ENCODE peak calls at places on chromosomes 12 and 14, in four cellular contexts. One of them, this sample, is unnamed.

GRCh38 chr14:42513837-42514236 is 907.2 kb downstream of the LRFN5 start:
- DNase-seq in CD8-positive, alpha-beta T cell: no peak
- DNase-seq in astrocyte of the spinal cord: no peak
- DNase-seq in neural crest cell: no peak
- DNase-seq in this sample: no peak

GRCh38 chr12:30278401-30278800 is 417.3 kb downstream of the IPO8 start:
- DNase-seq in CD8-positive, alpha-beta T cell: no peak
- DNase-seq in astrocyte of the spinal cord: no peak
- DNase-seq in neural crest cell: no peak
- DNase-seq in this sample: no peak

GRCh38 chr14:89773151-89773550 is 181.4 kb downstream of the EFCAB11 start:
- DNase-seq in CD8-positive, alpha-beta T cell: no peak
- DNase-seq in astrocyte of the spinal cord: no peak
- DNase-seq in neural crest cell: no peak
- DNase-seq in this sample: no peak

GRCh38 chr12:131831635-131832041 is 3.4 kb downstream of the MMP17 start:
- DNase-seq in CD8-positive, alpha-beta T cell: no peak
- DNase-seq in astrocyte of the spinal cord: no peak
- DNase-seq in neural crest cell: no peak
- DNase-seq in this sample: no peak

GRCh38 chr12:90027889-90028570 is 319.4 kb upstream of the ATP2B1 start:
- DNase-seq in CD8-positive, alpha-beta T cell: no peak
- DNase-seq in astrocyte of the spinal cord: no peak
- DNase-seq in neural crest cell: no peak
- DNase-seq in this sample: no peak

GRCh38 chr14:68789798-68790655 is 2.8 kb downstream of the ZFP36L1 start:
- DNase-seq in CD8-positive, alpha-beta T cell: peak; percentile 26
- DNase-seq in astrocyte of the spinal cord: peak; percentile 39
- DNase-seq in neural crest cell: peak; percentile 23
- DNase-seq in this sample: no peak

GRCh38 chr12:50387487-50387886 is 8.9 kb downstream of the FAM186A start:
- DNase-seq in CD8-positive, alpha-beta T cell: no peak
- DNase-seq in astrocyte of the spinal cord: no peak
- DNase-seq in neural crest cell: no peak
- DNase-seq in this sample: no peak

GRCh38 chr12:89669197-89669596 is 39.4 kb downstream of the ATP2B1 start:
- DNase-seq in CD8-positive, alpha-beta T cell: no peak
- DNase-seq in astrocyte of the spinal cord: no peak
- DNase-seq in neural crest cell: no peak
- DNase-seq in this sample: no peak

GRCh38 chr14:99619873-99620834 is 16.1 kb upstream of the CCDC85C start:
- DNase-seq in CD8-positive, alpha-beta T cell: no peak
- DNase-seq in astrocyte of the spinal cord: peak; percentile 32
- DNase-seq in neural crest cell: no peak
- DNase-seq in this sample: no peak

GRCh38 chr14:55249423-55249822 is 21.8 kb upstream of the FBXO34 start:
- DNase-seq in CD8-positive, alpha-beta T cell: no peak
- DNase-seq in astrocyte of the spinal cord: no peak
- DNase-seq in neural crest cell: no peak
- DNase-seq in this sample: no peak

GRCh38 chr14:94380225-94381148 is 7.9 kb downstream of the SERPINA1 start:
- DNase-seq in CD8-positive, alpha-beta T cell: no peak
- DNase-seq in astrocyte of the spinal cord: no peak
- DNase-seq in neural crest cell: no peak
- DNase-seq in this sample: no peak

GRCh38 chr14:92880851-92881250 is 42.1 kb upstream of the CHGA start:
- DNase-seq in CD8-positive, alpha-beta T cell: no peak
- DNase-seq in astrocyte of the spinal cord: peak; percentile 3
- DNase-seq in neural crest cell: no peak
- DNase-seq in this sample: no peak
- TF ChIP-seq CTCF in CD8-positive, alpha-beta T cell: no peak
- TF ChIP-seq CTCF in astrocyte of the spinal cord: peak; percentile 21
- TF ChIP-seq CTCF in neural crest cell: peak; percentile 50
- TF ChIP-seq CTCF in this sample: peak; percentile 47

GRCh38 chr14:37591311-37591940 is 3.6 kb downstream of the FOXA1 start:
- DNase-seq in CD8-positive, alpha-beta T cell: no peak
- DNase-seq in astrocyte of the spinal cord: no peak
- DNase-seq in neural crest cell: no peak
- DNase-seq in this sample: peak; percentile 68
- TF ChIP-seq CTCF in CD8-positive, alpha-beta T cell: no peak
- TF ChIP-seq CTCF in astrocyte of the spinal cord: peak; percentile 35
- TF ChIP-seq CTCF in neural crest cell: peak; percentile 29
- TF ChIP-seq CTCF in this sample: peak; percentile 68

GRCh38 chr14:71705460-71705859 is 226.8 kb upstream of the RGS6 start:
- DNase-seq in CD8-positive, alpha-beta T cell: no peak
- DNase-seq in astrocyte of the spinal cord: no peak
- DNase-seq in neural crest cell: no peak
- DNase-seq in this sample: no peak
- TF ChIP-seq CTCF in CD8-positive, alpha-beta T cell: no peak
- TF ChIP-seq CTCF in astrocyte of the spinal cord: no peak
- TF ChIP-seq CTCF in neural crest cell: no peak
- TF ChIP-seq CTCF in this sample: no peak

DNA sequence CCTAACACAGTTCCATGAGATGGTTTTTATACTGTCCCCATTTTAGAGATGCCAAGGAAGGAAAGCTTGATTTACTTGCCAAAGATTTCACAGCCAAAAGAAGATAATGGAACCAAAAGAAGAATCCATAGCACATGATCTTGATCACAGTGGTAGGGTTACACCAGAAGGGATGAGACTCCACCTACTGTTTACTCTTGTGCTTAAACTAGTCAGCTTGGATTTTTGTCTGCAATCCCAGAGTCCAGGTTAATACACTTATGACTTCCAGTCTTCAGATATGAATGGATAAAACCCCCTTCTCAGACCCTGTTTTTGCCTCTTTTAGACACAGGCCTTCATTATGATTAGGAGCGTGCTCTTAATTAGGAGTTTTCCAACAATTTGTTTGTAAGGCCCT is 454.2 kb downstream of the AEBP2 start:
- DNase-seq in CD8-positive, alpha-beta T cell: no peak
- DNase-seq in astrocyte of the spinal cord: peak; percentile 52
- DNase-seq in neural crest cell: no peak
- DNase-seq in this sample: no peak
- TF ChIP-seq CTCF in CD8-positive, alpha-beta T cell: no peak
- TF ChIP-seq CTCF in astrocyte of the spinal cord: peak; percentile 43
- TF ChIP-seq CTCF in neural crest cell: no peak
- TF ChIP-seq CTCF in this sample: no peak

DNA sequence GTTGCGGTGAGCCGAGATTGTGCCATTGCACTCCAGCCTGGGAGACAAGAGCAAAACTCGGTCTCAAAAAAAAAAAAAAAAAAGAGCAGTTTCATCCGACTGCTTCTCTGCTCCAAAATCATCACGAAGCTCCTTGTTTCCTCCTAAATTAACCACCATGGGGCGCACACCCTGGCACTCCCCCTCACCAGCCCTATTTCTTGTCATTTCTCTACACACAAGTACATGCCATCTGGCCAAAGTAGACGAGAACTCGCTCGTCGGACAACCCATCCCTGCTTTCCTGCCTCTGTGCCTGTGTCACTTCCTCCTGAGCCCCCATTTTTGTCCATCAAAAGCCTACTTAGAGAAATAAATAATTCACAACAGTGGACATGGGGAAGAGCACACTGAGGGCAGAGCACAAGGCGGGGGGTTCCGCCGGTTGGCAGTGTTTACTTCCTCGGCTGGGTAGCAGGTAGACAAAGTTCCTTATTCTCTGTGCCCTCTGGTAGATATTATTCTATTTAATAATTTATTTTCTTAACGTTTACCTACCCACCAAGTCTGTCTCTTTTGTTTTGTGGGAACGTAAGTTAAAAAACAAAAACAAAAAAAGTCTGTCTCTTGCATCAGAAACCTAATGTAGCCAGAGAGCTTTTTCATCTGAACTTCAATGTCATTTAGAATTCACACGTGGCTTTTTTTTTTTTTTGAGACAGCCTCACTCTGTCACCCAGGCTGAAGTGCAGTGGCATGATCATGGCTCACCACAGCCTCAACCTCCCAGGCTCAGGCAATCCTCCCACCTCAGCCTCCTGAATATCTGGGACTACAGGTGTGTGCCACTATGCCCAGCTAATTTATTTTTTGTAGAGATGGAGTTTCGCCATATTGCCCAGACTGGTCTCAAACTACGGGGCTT is 6.0 kb downstream of the VPS37B start:
- DNase-seq in CD8-positive, alpha-beta T cell: no peak
- DNase-seq in astrocyte of the spinal cord: no peak
- DNase-seq in neural crest cell: no peak
- DNase-seq in this sample: no peak
- TF ChIP-seq CTCF in CD8-positive, alpha-beta T cell: no peak
- TF ChIP-seq CTCF in astrocyte of the spinal cord: no peak
- TF ChIP-seq CTCF in neural crest cell: no peak
- TF ChIP-seq CTCF in this sample: no peak

GRCh38 chr12:121581681-121582439 is 1.0 kb upstream of the KDM2B start:
- DNase-seq in CD8-positive, alpha-beta T cell: no peak
- DNase-seq in astrocyte of the spinal cord: peak; percentile 36
- DNase-seq in neural crest cell: no peak
- DNase-seq in this sample: no peak
- TF ChIP-seq CTCF in CD8-positive, alpha-beta T cell: no peak
- TF ChIP-seq CTCF in astrocyte of the spinal cord: no peak
- TF ChIP-seq CTCF in neural crest cell: no peak
- TF ChIP-seq CTCF in this sample: no peak

This sample was measured in progenitor cell of endocrine pancreas.